ENCODE peak calls at places on chromosomes 12 and 14, in seven cellular contexts. P is astrocyte of the spinal cord; O is right cardiac atrium; J is CD8-positive, alpha-beta T cell; Z is AG09309; I is neural progenitor cell; W is pancreas. Y is an unnamed sample.

GRCh38 chr12:50603817-50604639 is 99.2 kb downstream of the DIP2B start:
- DNase-seq in P (peak; percentile 80), O (peak; percentile 31), J (no peak), Z (peak; percentile 76), I (no peak), W (no peak), Y (peak; percentile 63)

GRCh38 chr12:53617700-53618099 is 8.5 kb downstream of the ATF7 start:
- DNase-seq in P (no peak), O (no peak), J (no peak), Z (no peak), I (no peak), W (no peak), Y (no peak)

GRCh38 chr14:47276931-47277330 is 398.5 kb downstream of the MDGA2 start:
- DNase-seq in P (no peak), O (no peak), J (no peak), Z (no peak), I (peak; percentile 11), W (no peak), Y (no peak)

GRCh38 chr12:116194935-116195431 is 82.5 kb downstream of the MED13L start:
- DNase-seq in P (no peak), O (no peak), J (peak; percentile 84), Z (no peak), I (no peak), W (no peak), Y (no peak)

GRCh38 chr12:108373111-108373510 is 34.0 kb upstream of the CMKLR1 start:
- DNase-seq in P (no peak), O (no peak), J (no peak), Z (no peak), I (peak; percentile 11), W (no peak), Y (no peak)

GRCh38 chr12:41011939-41012338 is 176.2 kb upstream of the PDZRN4 start:
- DNase-seq in P (no peak), O (no peak), J (no peak), Z (no peak), I (no peak), W (no peak), Y (no peak)

GRCh38 chr12:82203076-82203475 is 155.1 kb downstream of the CCDC59 start:
- DNase-seq in P (no peak), O (no peak), J (no peak), Z (no peak), I (no peak), W (no peak), Y (no peak)

GRCh38 chr14:31239673-31240072 is 32.1 kb upstream of the HECTD1 start:
- DNase-seq in P (no peak), O (no peak), J (no peak), Z (no peak), I (no peak), W (no peak), Y (no peak)

GRCh38 chr12:120066341-120066740 is 50.2 kb downstream of the RAB35 start:
- DNase-seq in P (no peak), O (no peak), J (no peak), Z (no peak), I (no peak), W (no peak), Y (no peak)

GRCh38 chr14:88198441-88198840 is 124.6 kb downstream of the KCNK10 start:
- DNase-seq in P (no peak), O (no peak), J (no peak), Z (no peak), I (peak; percentile 89), W (no peak), Y (no peak)

GRCh38 chr14:60357551-60357930 is 108.5 kb downstream of the PPM1A start:
- DNase-seq in P (no peak), O (no peak), J (no peak), Z (no peak), I (peak; percentile 40), W (no peak), Y (no peak)

GRCh38 chr14:60353410-60353809 is 104.4 kb downstream of the PPM1A start:
- DNase-seq in P (no peak), O (no peak), J (no peak), Z (no peak), I (no peak), W (no peak), Y (no peak)

GRCh38 chr14:60355768-60356167 is 106.7 kb downstream of the PPM1A start:
- DNase-seq in P (no peak), O (no peak), J (no peak), Z (no peak), I (no peak), W (no peak), Y (no peak)

DNA sequence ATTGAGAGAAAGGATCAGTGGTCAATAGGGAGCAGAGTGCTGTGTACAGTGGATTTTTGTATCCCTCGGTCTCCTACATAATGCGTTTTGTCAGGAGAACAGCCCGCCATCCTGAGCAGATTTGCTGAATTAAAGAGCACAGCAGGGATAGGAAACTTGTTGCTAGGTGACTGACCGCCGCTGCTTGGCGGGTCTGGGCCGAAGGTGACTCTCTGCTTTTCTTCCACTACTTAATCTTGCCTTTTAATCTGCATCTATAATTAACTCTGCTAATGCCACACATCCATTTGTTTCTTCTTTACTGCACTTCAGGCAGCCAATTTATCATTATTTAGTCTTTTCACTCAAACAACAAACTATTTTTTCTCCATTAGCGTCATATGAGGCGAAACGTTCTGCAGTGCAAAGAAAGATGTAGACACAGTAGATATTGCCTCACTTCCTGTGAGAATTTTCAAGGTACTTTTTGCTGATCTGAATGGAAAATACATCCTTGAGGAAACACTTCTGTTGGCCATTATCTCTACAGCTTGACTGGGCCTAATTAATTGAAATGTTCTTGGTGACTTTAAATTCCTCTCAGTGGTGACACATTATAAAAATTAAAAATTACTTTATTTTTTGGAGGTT is 108.0 kb downstream of the PPM1A start:
- DNase-seq in P (peak; percentile 9), O (no peak), J (no peak), Z (no peak), I (peak; percentile 93), W (no peak), Y (no peak)
- H3K4me3 ChIP-seq in P (no peak overlapping the region), O (no peak overlapping the region), J (no peak overlapping the region), Z (no peak overlapping the region), I (peak overlapping the region; percentile 33), W (no peak overlapping the region), Y (no peak overlapping the region)

GRCh38 chr14:60658909-60659585 is 9.8 kb upstream of the SIX1 start:
- DNase-seq in P (no peak), O (no peak), J (no peak), Z (no peak), I (peak; percentile 28), W (no peak), Y (no peak)

GRCh38 chr14:60657609-60657983 is 8.3 kb upstream of the SIX1 start:
- DNase-seq in P (no peak), O (peak; percentile 13), J (no peak), Z (no peak), I (peak; percentile 53), W (peak; percentile 61), Y (no peak)

GRCh38 chr14:60655898-60656754 is 6.8 kb upstream of the SIX1 start:
- DNase-seq in P (peak; percentile 45), O (no peak), J (no peak), Z (no peak), I (peak; percentile 59), W (no peak), Y (no peak)

GRCh38 chr14:60656755-60657608 is 7.7 kb upstream of the SIX1 start:
- DNase-seq in P (peak; percentile 78), O (peak; percentile 50), J (no peak), Z (no peak), I (peak; percentile 90), W (peak; percentile 78), Y (peak; percentile 59)

GRCh38 chr14:60658116-60658515 is 8.8 kb upstream of the SIX1 start:
- DNase-seq in P (no peak), O (no peak), J (no peak), Z (no peak), I (peak; percentile 41), W (no peak), Y (no peak)
- H3K4me3 ChIP-seq in P (peak overlapping the region; percentile 63), O (peak overlapping the region; percentile 44), J (no peak overlapping the region), Z (peak overlapping the region; percentile 57), I (peak overlapping the region; percentile 62), W (peak overlapping the region; percentile 51), Y (no peak overlapping the region)

GRCh38 chr14:54785778-54786160 is 116.9 kb downstream of the GCH1 start:
- DNase-seq in P (no peak), O (no peak), J (no peak), Z (no peak), I (no peak), W (no peak), Y (no peak)
- H3K4me3 ChIP-seq in P (no peak overlapping the region), O (no peak overlapping the region), J (no peak overlapping the region), Z (no peak overlapping the region), I (no peak overlapping the region), W (no peak overlapping the region), Y (no peak overlapping the region)

GRCh38 chr14:72516936-72517408 is 376.9 kb downstream of the DPF3 start:
- DNase-seq in P (peak; percentile 90), O (peak; percentile 50), J (peak; percentile 70), Z (peak; percentile 71), I (peak; percentile 78), W (peak; percentile 68), Y (peak; percentile 47)

GRCh38 chr14:72518809-72519377 is 375.0 kb downstream of the DPF3 start:
- DNase-seq in P (no peak), O (no peak), J (peak; percentile 36), Z (no peak), I (no peak), W (no peak), Y (no peak)

GRCh38 chr14:72521045-72521444 is 372.9 kb downstream of the DPF3 start:
- DNase-seq in P (no peak), O (no peak), J (no peak), Z (no peak), I (no peak), W (no peak), Y (no peak)

GRCh38 chr14:72517736-72518135 is 376.2 kb downstream of the DPF3 start:
- DNase-seq in P (no peak), O (no peak), J (no peak), Z (no peak), I (no peak), W (no peak), Y (no peak)

DNA sequence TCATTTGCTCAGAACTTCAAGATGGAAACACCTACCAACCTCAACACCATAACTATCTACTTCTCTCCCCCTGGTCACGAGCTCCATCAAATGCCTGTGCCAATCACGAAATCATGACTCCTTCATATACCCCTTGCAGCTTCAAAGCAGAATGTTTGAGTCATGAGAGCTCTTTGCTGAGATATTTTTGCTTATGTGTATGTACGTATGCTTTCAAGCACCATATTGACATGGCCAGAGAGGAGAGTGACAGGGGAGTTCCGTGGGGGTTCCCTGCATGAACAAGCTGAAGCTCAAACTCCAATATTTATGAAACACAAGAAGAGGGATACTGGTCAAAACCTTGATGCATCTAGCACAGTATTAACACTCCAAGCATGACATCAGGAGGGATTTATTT is 374.4 kb downstream of the DPF3 start:
- DNase-seq in P (no peak), O (no peak), J (no peak), Z (no peak), I (no peak), W (no peak), Y (no peak)
- H3K4me3 ChIP-seq in P (no peak overlapping the region), O (no peak overlapping the region), J (no peak overlapping the region), Z (no peak overlapping the region), I (no peak overlapping the region), W (no peak overlapping the region), Y (no peak overlapping the region)

Y was measured in MG63.